ENCODE peak calls at places on chromosome 12, in five cellular contexts. W, Z, K, Y and C are unnamed samples.

GRCh38 chr12:17326649-17327048 is 720.7 kb upstream of the LMO3 start:
- DNase-seq in K (no peak), Y (no peak), W (no peak), Z (no peak), C (no peak)

GRCh38 chr12:6961278-6961694 is 9.2 kb downstream of the PHB2 start:
- DNase-seq in W (no peak), Y (no peak), K (peak; percentile 77), Z (peak; percentile 86), C (no peak)

GRCh38 chr12:52181757-52182156 is 10.1 kb downstream of the KRT80 start:
- DNase-seq in W (no peak), Y (peak; percentile 89), K (no peak), Z (no peak), C (no peak)

GRCh38 chr12:105382771-105383632 is 52.5 kb downstream of the C12orf75 start:
- DNase-seq in Y (peak; percentile 73), Z (no peak), W (peak; percentile 80), K (no peak), C (peak; percentile 42)

GRCh38 chr12:79935624-79936040 is 735 bp upstream of the PPP1R12A start:
- DNase-seq in Z (no peak), K (no peak), W (no peak), Y (peak; percentile 39), C (no peak)

GRCh38 chr12:29283969-29284368 is 97.0 kb downstream of the ERGIC2 start:
- DNase-seq in W (no peak), Y (peak; percentile 48), K (no peak), Z (no peak), C (no peak)

GRCh38 chr12:15599266-15600037 is 189.7 kb downstream of the EPS8 start:
- DNase-seq in Y (peak; percentile 81), Z (no peak), K (no peak), W (no peak), C (no peak)

GRCh38 chr12:89825591-89826449 is 117.2 kb upstream of the ATP2B1 start:
- DNase-seq in K (no peak), Y (peak; percentile 4), W (peak; percentile 64), Z (no peak), C (no peak)

GRCh38 chr12:21823581-21823980 is 49.1 kb upstream of the KCNJ8 start:
- DNase-seq in K (no peak), W (no peak), Y (no peak), Z (peak; percentile 69), C (no peak)

GRCh38 chr12:43805149-43805856 is 814 bp downstream of the TWF1 start:
- DNase-seq in K (no peak), W (peak; percentile 5), Z (no peak), Y (no peak), C (no peak)

GRCh38 chr12:49358548-49359141 is 8.6 kb upstream of the SPATS2 start:
- DNase-seq in K (no peak), W (peak; percentile 80), Y (peak; percentile 65), Z (no peak), C (peak; percentile 43)

GRCh38 chr12:42039146-42039545 is 105.5 kb downstream of the GXYLT1 start:
- DNase-seq in Z (no peak), Y (peak; percentile 43), K (no peak), W (no peak), C (no peak)

GRCh38 chr12:9647825-9648700 is 21.4 kb upstream of the CLEC2D start:
- DNase-seq in W (peak; percentile 83), Z (peak; percentile 88), Y (peak; percentile 69), K (peak; percentile 67), C (peak; percentile 57)
- TF ChIP-seq POLR2A in W (peak; percentile 39), Z (peak; percentile 45), Y (peak; percentile 28), K (no peak), C (no peak)

GRCh38 chr12:124940393-124941169 is 26.1 kb upstream of the UBC start:
- DNase-seq in K (peak; percentile 92), W (peak; percentile 75), Z (peak; percentile 96), Y (peak; percentile 87), C (no peak)
- TF ChIP-seq POLR2A in K (no peak), W (peak; percentile 53), Z (no peak), Y (no peak), C (peak; percentile 46)

DNA sequence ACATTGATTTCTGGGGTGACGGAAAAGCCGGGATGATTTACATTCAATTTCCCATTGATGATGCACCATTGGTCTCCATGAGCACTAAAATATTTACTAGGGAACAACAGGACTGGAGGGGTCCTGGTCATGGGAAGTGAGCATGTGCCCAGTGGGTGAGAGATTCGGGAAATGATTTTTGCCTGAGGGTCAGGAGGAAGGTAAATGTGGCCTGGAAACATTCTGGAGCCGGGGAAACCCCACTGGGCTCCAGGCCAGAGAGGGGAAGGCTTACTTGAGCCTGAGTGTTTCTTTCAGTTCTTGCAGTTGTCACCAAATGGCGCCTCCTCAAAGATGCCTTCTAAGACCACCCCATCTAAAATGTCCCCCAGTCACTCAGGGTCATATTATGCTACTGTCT is 532.3 kb upstream of the TBX3 start:
- DNase-seq in W (no peak), Z (no peak), K (no peak), Y (peak; percentile 31), C (no peak)
- TF ChIP-seq POLR2A in W (no peak), Z (no peak), K (no peak), Y (no peak), C (no peak)

DNA sequence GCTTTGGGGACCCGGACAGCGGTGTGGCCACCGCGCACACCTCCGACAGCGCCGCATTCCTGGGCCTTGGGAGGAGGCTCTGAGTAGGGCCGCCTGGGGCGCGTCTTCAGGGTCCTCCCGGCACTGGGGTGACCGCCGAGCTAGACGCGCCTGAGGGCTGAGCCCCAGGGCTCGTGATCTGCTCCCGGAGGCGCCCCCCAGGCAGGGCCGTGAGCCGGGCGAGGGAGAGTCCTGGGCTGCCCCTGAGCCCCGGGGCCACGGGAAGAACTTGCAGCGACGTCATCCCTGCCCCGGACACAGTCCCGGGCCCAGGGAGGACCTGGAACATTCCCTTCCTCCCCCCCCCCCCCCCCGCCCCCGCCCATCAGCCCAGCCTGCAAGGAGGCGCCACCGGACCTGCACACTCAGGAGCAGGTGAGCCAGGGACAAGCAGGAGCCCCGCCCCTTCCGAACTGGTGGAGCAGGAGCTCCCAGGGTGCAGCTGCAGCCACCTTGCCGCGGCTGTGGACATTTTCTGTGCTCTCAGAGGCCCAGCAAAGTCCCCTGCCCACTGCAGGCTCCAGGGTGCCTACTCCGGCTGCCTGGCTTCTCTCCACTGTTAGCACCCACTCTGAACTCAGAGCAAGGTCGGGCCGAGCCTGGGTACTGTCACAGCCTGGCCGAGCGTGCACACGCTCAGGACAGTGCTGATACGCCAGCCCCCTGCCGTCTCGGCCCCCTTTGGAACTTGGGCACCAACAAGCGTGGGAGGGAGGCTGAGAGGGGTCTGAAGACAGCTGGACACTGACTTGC is 50.7 kb downstream of the A2M start:
- DNase-seq in W (peak; percentile 60), Z (peak; percentile 89), Y (no peak), K (peak; percentile 94), C (no peak)
- TF ChIP-seq POLR2A in W (peak; percentile 67), Z (peak; percentile 89), Y (no peak), K (peak; percentile 85), C (no peak)